ENCODE peak calls at places on chromosomes 1 and 21, in seven cellular contexts. P is foreskin keratinocyte, Y is prostate gland, A is coronary artery, X is fibroblast of lung, U is small intestine, S is neural progenitor cell. K is an unnamed sample.

GRCh38 chr1:86104606-86105532 is 51.7 kb downstream of the COL24A1 start:
- DNase-seq in Y (peak; percentile 83), A (no peak), P (peak; percentile 17), U (no peak), X (no peak), S (no peak), K (peak; percentile 58)

GRCh38 chr1:230368363-230368762 is 57.8 kb downstream of the PGBD5 start:
- DNase-seq in Y (no peak), X (peak; percentile 10), P (no peak), S (no peak), A (no peak), U (no peak), K (no peak)

GRCh38 chr1:155196103-155196892 is 11.4 kb downstream of the THBS3 start:
- DNase-seq in X (peak; percentile 23), Y (no peak), A (no peak), P (no peak), U (no peak), S (peak; percentile 96), K (no peak)

GRCh38 chr1:89190017-89190416 is 8.7 kb downstream of the GBP4 start:
- DNase-seq in P (no peak), S (no peak), Y (no peak), X (no peak), U (no peak), A (no peak), K (no peak)

GRCh38 chr1:8031176-8031785 is 5.2 kb upstream of the ERRFI1 start:
- DNase-seq in Y (no peak), P (no peak), A (no peak), U (peak; percentile 50), X (no peak), S (peak; percentile 47), K (no peak)

GRCh38 chr1:195799016-195799415 is 809.2 kb downstream of the KCNT2 start:
- DNase-seq in P (no peak), X (no peak), Y (no peak), A (no peak), S (no peak), U (no peak), K (no peak)

GRCh38 chr1:159790237-159790917 is 9.6 kb downstream of the DUSP23 start:
- DNase-seq in Y (no peak), A (no peak), U (peak; percentile 38), X (no peak), P (no peak), S (peak; percentile 63), K (no peak)

GRCh38 chr1:72050551-72050950 is 231.8 kb downstream of the NEGR1 start:
- DNase-seq in S (no peak), A (no peak), X (no peak), Y (no peak), U (no peak), P (no peak), K (no peak)

GRCh38 chr1:201279313-201279712 is 4.0 kb upstream of the PKP1 start:
- DNase-seq in P (no peak), S (no peak), Y (no peak), A (no peak), U (no peak), X (no peak), K (no peak)

GRCh38 chr1:160438935-160439334 is 38.6 kb downstream of the VANGL2 start:
- DNase-seq in A (no peak), P (no peak), S (no peak), U (no peak), Y (no peak), X (no peak), K (no peak)

GRCh38 chr1:214075305-214076003 is 87.7 kb downstream of the PROX1 start:
- DNase-seq in Y (no peak), P (no peak), U (no peak), S (no peak), X (no peak), A (no peak), K (no peak)

GRCh38 chr1:231507476-231508355 is 20.8 kb upstream of the TSNAX start:
- DNase-seq in A (no peak), P (peak; percentile 16), X (no peak), U (no peak), S (no peak), Y (no peak), K (peak; percentile 86)

GRCh38 chr1:214446772-214447556 is 104.4 kb downstream of the PTPN14 start:
- DNase-seq in U (peak; percentile 6), P (peak; percentile 100), S (peak; percentile 46), X (peak; percentile 98), Y (peak; percentile 33), A (no peak), K (peak; percentile 84)

GRCh38 chr1:37189111-37189510 is 154.8 kb upstream of the GRIK3 start:
- DNase-seq in S (no peak), X (no peak), Y (no peak), P (no peak), A (no peak), U (no peak), K (no peak)

GRCh38 chr1:162674018-162674608 is 41.8 kb downstream of the DDR2 start:
- DNase-seq in P (no peak), A (no peak), X (peak; percentile 66), U (no peak), Y (no peak), S (no peak), K (no peak)

GRCh38 chr1:5770981-5771765 is 221.1 kb downstream of the NPHP4 start:
- DNase-seq in U (no peak), Y (no peak), P (no peak), A (no peak), S (peak; percentile 88), X (no peak), K (no peak)

GRCh38 chr1:24904731-24905354 is 25.2 kb downstream of the RUNX3 start:
- DNase-seq in Y (no peak), S (no peak), U (no peak), A (peak; percentile 47), X (no peak), P (no peak), K (no peak)

GRCh38 chr21:42607525-42608102 is 45.8 kb upstream of the PDE9A start:
- DNase-seq in X (no peak), S (no peak), U (no peak), A (no peak), Y (no peak), P (no peak), K (no peak)

GRCh38 chr1:151128800-151129199 is 17.6 kb downstream of the SEMA6C start:
- DNase-seq in Y (no peak), P (no peak), X (no peak), A (no peak), U (no peak), S (peak; percentile 22), K (no peak)

GRCh38 chr1:47438321-47439150 is 692 bp downstream of the FOXD2 start:
- DNase-seq in U (no peak), Y (no peak), P (no peak), A (no peak), X (no peak), S (peak; percentile 45), K (no peak)

GRCh38 chr1:245055752-245056151 is 99.0 kb upstream of the KIF26B start:
- DNase-seq in Y (no peak), P (no peak), X (no peak), S (no peak), U (no peak), A (no peak), K (no peak)

GRCh38 chr1:181664543-181664942 is 181.2 kb downstream of the CACNA1E start:
- DNase-seq in Y (no peak), P (no peak), U (no peak), X (no peak), S (no peak), A (no peak), K (no peak)

GRCh38 chr1:38361566-38361965 is 315.0 kb upstream of the POU3F1 start:
- DNase-seq in Y (no peak), X (no peak), A (peak; percentile 31), P (no peak), U (no peak), S (no peak), K (no peak)

GRCh38 chr1:202355944-202356553 is 7.5 kb downstream of the PPP1R12B start:
- DNase-seq in S (no peak), P (no peak), Y (no peak), U (no peak), X (no peak), A (no peak), K (peak; percentile 16)

GRCh38 chr1:198400063-198400462 is 140.4 kb downstream of the ATP6V1G3 start:
- DNase-seq in U (no peak), A (no peak), P (no peak), Y (no peak), X (no peak), S (no peak), K (no peak)
- H3K27ac ChIP-seq in U (no peak overlapping the region), A (no peak overlapping the region), P (no peak overlapping the region), Y (no peak overlapping the region), X (no peak overlapping the region), S (no peak overlapping the region), K (no peak overlapping the region)

DNA sequence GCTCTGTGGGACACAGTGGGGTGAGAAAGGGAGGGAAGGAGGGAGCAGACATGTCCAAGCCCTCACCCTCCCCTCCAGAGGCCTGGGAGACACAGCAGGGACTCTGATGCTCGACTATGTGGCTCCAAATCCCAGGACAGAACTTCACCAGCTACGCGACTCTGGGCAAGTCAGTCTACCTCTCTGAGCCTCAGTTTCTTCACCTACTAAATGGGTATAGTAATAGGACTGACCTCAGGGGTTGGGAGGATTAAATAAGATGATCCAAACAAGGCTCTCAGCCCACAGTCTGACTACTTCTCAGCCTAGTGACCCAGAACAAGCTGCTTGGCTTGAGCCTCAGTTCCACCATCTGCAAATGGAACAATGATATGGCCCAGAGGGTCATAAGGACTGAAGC is 19.6 kb downstream of the SDC3 start:
- DNase-seq in Y (no peak), U (no peak), A (no peak), X (no peak), S (no peak), P (no peak), K (no peak)
- H3K27ac ChIP-seq in Y (peak overlapping the region; percentile 72), U (no peak overlapping the region), A (peak overlapping the region; percentile 93), X (peak overlapping the region; percentile 39), S (no peak overlapping the region), P (no peak overlapping the region), K (no peak overlapping the region)

GRCh38 chr1:94579876-94580294 is 38.3 kb upstream of the F3 start:
- DNase-seq in Y (no peak), P (peak; percentile 94), A (no peak), X (peak; percentile 97), U (no peak), S (no peak), K (peak; percentile 34)

GRCh38 chr1:94580367-94581115 is 39.0 kb upstream of the F3 start:
- DNase-seq in A (no peak), X (peak; percentile 54), S (no peak), U (no peak), Y (no peak), P (no peak), K (no peak)

GRCh38 chr1:94582578-94582977 is 41.0 kb upstream of the F3 start:
- DNase-seq in U (peak; percentile 29), X (no peak), Y (no peak), A (no peak), S (no peak), P (no peak), K (no peak)

DNA sequence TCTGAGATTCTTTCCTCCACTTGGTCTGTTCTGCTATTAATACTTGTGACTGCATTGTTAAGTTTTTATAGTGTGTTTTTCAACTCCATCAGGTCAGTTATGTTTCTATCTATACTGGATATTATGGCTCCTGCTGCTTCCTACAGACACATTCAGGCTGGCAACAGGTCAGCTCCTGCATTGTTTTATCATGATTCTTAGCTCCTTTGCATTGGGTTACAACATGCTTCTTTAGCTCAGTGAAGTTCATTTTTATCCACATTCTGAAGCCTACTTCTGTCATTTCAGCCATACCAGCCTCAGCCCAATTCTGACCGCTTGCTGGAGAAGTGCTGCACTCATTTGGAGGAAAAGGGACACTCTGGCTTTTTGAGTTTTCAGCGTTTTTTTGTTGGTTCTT is 37.3 kb upstream of the F3 start:
- DNase-seq in Y (no peak), P (no peak), U (no peak), S (no peak), X (peak; percentile 60), A (no peak), K (no peak)
- H3K27ac ChIP-seq in Y (no peak overlapping the region), P (no peak overlapping the region), U (no peak overlapping the region), S (no peak overlapping the region), X (no peak overlapping the region), A (no peak overlapping the region), K (peak overlapping the region; percentile 75)

GRCh38 chr1:56555448-56555847 is 23.9 kb downstream of the PLPP3 start:
- DNase-seq in U (no peak), Y (no peak), A (no peak), P (no peak), S (no peak), X (no peak), K (no peak)
- H3K27ac ChIP-seq in U (no peak overlapping the region), Y (no peak overlapping the region), A (no peak overlapping the region), P (no peak overlapping the region), S (no peak overlapping the region), X (no peak overlapping the region), K (no peak overlapping the region)